ENCODE peak calls at places on chromosomes 7 and 10, in six cellular contexts. P is fibroblast of villous mesenchyme, M is fibroblast of lung, A is brain microvascular endothelial cell, U is lower lobe of right lung, Z is right lobe of liver. L is an unnamed sample.

GRCh38 chr7:74193913-74194312 is 15.9 kb upstream of the LAT2 start:
- DNase-seq in Z (no peak), P (no peak), M (no peak), A (no peak), U (no peak), L (no peak)

GRCh38 chr10:70814126-70814525 is 1.6 kb upstream of the SGPL1 start:
- DNase-seq in U (no peak), A (no peak), P (no peak), Z (no peak), M (no peak), L (no peak)

GRCh38 chr10:112797908-112798307 is 152.1 kb upstream of the TCF7L2 start:
- DNase-seq in U (no peak), M (no peak), P (no peak), Z (no peak), A (no peak), L (no peak)

GRCh38 chr7:37480642-37481041 is 32.0 kb upstream of the ELMO1 start:
- DNase-seq in U (no peak), Z (no peak), P (no peak), M (no peak), A (no peak), L (no peak)

GRCh38 chr7:42611529-42611928 is 300.3 kb downstream of the C7orf25 start:
- DNase-seq in Z (no peak), P (no peak), A (no peak), M (no peak), U (no peak), L (no peak)

GRCh38 chr10:60627778-60628773 is 150.2 kb upstream of the CDK1 start:
- DNase-seq in U (no peak), A (no peak), M (no peak), Z (no peak), P (no peak), L (no peak)

GRCh38 chr10:60714242-60714641 is 64.0 kb upstream of the CDK1 start:
- DNase-seq in A (no peak), Z (no peak), U (no peak), P (peak), M (peak), L (peak)

GRCh38 chr7:28292826-28293528 is 112.4 kb upstream of the JAZF1 start:
- DNase-seq in U (no peak), Z (no peak), P (no peak), M (no peak), A (no peak), L (no peak)

GRCh38 chr7:111735661-111736323 is 173.5 kb upstream of the IMMP2L start:
- DNase-seq in P (peak), A (peak), M (peak), Z (no peak), U (no peak), L (peak)

GRCh38 chr10:124697837-124698559 is 46.2 kb downstream of the FAM53B start:
- DNase-seq in A (no peak), P (no peak), M (no peak), U (no peak), Z (peak), L (no peak)

GRCh38 chr10:3274414-3274813 is 101.8 kb upstream of the PITRM1 start:
- DNase-seq in Z (no peak), A (no peak), U (no peak), P (no peak), M (no peak), L (no peak)

GRCh38 chr10:77074104-77074638 is 563.4 kb downstream of the KCNMA1 start:
- DNase-seq in A (no peak), Z (no peak), U (no peak), M (no peak), P (no peak), L (no peak)

GRCh38 chr7:127844707-127845331 is 186.4 kb downstream of the LRRC4 start:
- DNase-seq in U (no peak), Z (peak), P (peak), M (peak), A (peak), L (peak)

GRCh38 chr10:101076630-101077029 is 14.8 kb downstream of the KAZALD1 start:
- DNase-seq in A (no peak), U (no peak), M (no peak), Z (no peak), P (no peak), L (no peak)

GRCh38 chr10:112588225-112588990 is 141.4 kb downstream of the VTI1A start:
- DNase-seq in A (no peak), P (no peak), M (no peak), Z (no peak), U (no peak), L (no peak)

GRCh38 chr10:43878386-43878785 is 229.7 kb upstream of the ZNF32 start:
- DNase-seq in A (no peak), M (no peak), U (peak), P (no peak), Z (peak), L (no peak)

GRCh38 chr10:11144626-11145497 is 127.2 kb downstream of the CELF2 start:
- DNase-seq in M (no peak), U (no peak), A (no peak), P (no peak), Z (no peak), L (no peak)

GRCh38 chr7:117110480-117111315 is 157.4 kb downstream of the ST7 start:
- DNase-seq in M (no peak), P (peak), A (no peak), Z (no peak), U (no peak), L (no peak)

GRCh38 chr10:24396396-24396795 is 187.5 kb downstream of the KIAA1217 start:
- DNase-seq in U (no peak), Z (no peak), M (no peak), A (no peak), P (no peak), L (no peak)

GRCh38 chr7:153110606-153111005 is 351.1 kb downstream of the ACTR3B start:
- DNase-seq in A (no peak), U (no peak), M (no peak), Z (no peak), P (no peak), L (no peak)

GRCh38 chr10:69858201-69858600 is 56.5 kb downstream of the COL13A1 start:
- DNase-seq in P (no peak), Z (no peak), U (no peak), A (no peak), M (no peak), L (no peak)

GRCh38 chr10:121648493-121648892 is 50.2 kb upstream of the FGFR2 start:
- DNase-seq in M (no peak), Z (no peak), A (no peak), U (no peak), P (no peak), L (no peak)
- H3K4me3 ChIP-seq in M (no peak), Z (no peak), A (no peak), U (no peak), P (no peak), L (no peak)

DNA sequence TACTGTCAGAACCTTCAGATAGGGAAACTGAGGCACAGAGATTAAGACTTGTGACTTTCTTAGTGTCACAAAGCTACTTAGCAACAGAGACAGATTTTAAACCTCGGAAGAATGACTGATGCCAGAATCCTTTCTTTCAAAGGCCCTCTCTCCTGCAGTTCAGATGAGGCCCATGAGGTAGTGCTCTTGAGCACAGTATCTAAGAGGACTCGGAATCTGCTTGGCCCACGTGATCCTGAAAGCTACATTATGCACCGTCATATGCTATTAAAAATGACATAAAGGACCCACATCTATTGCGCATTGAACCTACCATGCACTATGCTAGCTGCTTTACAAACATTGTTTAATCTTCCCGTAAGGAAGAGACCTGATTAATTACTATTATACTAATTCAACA is 355.9 kb downstream of the SFMBT2 start:
- DNase-seq in U (no peak), M (peak), P (peak), Z (no peak), A (peak), L (peak)
- TF ChIP-seq CTCF in U (no peak), M (peak), P (peak), Z (peak), A (peak), L (peak)

GRCh38 chr10:98138031-98138430 is 3.6 kb downstream of the R3HCC1L start:
- DNase-seq in P (no peak), M (no peak), A (no peak), U (no peak), Z (no peak), L (no peak)

GRCh38 chr10:98144985-98145384 is 10.5 kb downstream of the R3HCC1L start:
- DNase-seq in A (no peak), P (no peak), Z (no peak), U (no peak), M (no peak), L (no peak)

DNA sequence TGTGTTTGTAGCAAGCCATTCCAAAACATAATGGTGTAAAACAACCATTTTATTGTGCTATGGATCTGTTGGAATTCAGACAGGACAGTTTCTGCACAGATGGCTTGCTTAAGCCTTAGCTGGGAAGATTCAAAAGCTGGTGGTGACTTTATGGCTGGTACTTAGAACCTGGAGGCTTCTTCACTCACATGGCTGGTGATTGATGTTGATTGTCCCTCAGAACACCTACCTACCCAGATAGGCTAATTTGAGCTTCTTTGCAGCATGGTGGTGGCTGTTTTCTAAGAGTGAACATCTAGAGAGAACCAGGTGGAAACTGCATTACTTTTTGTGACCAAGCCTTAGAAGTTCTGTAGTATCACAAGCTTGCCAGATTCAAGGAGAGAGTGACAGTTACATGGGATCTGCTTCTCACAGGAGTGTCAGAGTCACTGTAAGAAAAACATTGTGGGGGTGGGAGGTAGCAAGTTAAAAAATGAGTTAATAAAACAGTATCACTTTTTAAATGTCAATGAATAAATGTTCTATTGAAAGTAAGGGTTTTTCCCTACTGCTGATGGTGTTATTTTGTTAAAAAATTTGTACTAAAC is 7.1 kb downstream of the R3HCC1L start:
- DNase-seq in A (no peak), P (no peak), Z (no peak), U (no peak), M (no peak), L (no peak)
- H3K4me3 ChIP-seq in A (no peak), P (no peak), Z (no peak), U (no peak), M (no peak), L (no peak)

GRCh38 chr7:35971133-35971995 is 170.5 kb downstream of the SEPTIN7 start:
- DNase-seq in Z (no peak), P (no peak), U (no peak), M (no peak), A (no peak), L (no peak)
- TF ChIP-seq CTCF in Z (peak), P (no peak), U (peak), M (no peak), A (peak), L (peak)

DNA sequence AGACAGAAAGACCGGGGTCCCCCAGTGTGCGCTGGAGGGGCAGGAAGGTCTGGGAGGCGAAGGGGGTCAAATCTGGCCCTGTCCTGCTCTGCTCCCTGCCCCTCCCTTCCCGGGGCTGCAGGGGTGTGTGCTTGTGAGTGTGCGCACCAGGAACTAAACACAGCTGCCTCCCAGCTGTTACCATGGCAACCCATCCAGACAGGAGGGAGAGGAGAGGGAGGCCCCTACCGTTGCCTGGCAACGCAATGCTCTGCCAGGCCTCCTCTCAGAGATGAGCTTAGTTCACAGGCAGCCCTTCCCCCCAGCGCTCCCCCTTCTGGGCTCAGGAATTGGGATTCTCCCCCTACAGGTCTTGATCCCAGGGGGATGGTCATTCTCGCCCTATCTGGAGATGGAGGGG is 6.1 kb downstream of the NYAP1 start:
- DNase-seq in Z (no peak), P (peak), U (no peak), M (peak), A (peak), L (peak)
- H3K4me3 ChIP-seq in Z (no peak), P (no peak), U (no peak), M (no peak), A (no peak), L (no peak)

GRCh38 chr7:107047902-107048782 is 3.6 kb downstream of the PRKAR2B start:
- DNase-seq in P (no peak), Z (no peak), M (no peak), A (no peak), U (no peak), L (peak)
- TF ChIP-seq CTCF in P (no peak), Z (no peak), M (no peak), A (peak), U (no peak), L (no peak)

GRCh38 chr7:100873599-100874299 is 1.2 kb upstream of the SRRT start:
- DNase-seq in Z (no peak), U (no peak), P (no peak), M (no peak), A (no peak), L (no peak)
- H3K4me3 ChIP-seq in Z (no peak), U (peak), P (no peak), M (peak), A (no peak), L (no peak)

GRCh38 chr10:86644412-86645110 is 9.8 kb upstream of the OPN4 start:
- DNase-seq in M (peak), A (peak), U (no peak), P (peak), Z (no peak), L (peak)
- TF ChIP-seq CTCF in M (no peak), A (peak), U (no peak), P (peak), Z (no peak), L (peak)

DNA sequence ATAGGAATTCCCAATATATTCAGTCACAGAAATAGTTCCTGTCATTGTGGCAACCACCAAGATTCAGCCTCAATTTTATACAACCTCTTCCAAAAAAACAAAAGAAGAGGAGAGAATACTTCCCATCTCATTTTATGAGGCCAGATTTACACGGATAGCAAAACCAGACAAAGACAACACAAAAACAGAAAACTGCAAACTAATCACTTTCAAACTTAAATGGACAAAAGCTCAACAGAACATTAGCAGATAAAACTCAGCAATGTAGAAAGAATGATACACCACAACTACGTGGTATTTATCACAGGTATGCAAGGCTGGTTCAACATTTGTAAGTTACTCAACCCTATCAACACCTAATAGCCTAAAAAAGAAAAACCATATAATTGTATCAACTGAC is 22.0 kb downstream of the PEX1 start:
- DNase-seq in M (no peak), Z (no peak), A (no peak), P (no peak), U (no peak), L (no peak)
- H3K4me3 ChIP-seq in M (no peak), Z (no peak), A (no peak), P (no peak), U (no peak), L (no peak)